ENCODE peak calls at places on chromosomes 1 and 21, in six cellular contexts. C is NCI-H1105 treated with DMSO at 0.1 percent for 48 hours; A is NB4; N is OCI-LY7; Y is tibial nerve; P is stimulated activated CD4-positive, alpha-beta T cell treated with anti-CD3 and anti-CD28 coated beads, Interleukin-15, amount 100 ng/mL, for 1 hour. D is an unnamed sample.

GRCh38 chr1:13583964-13584791 is 546 bp downstream of the PDPN start:
- DNase-seq in C (peak; percentile 54), Y (no peak), A (no peak), P (no peak), N (no peak), D (no peak)

GRCh38 chr21:22125581-22125980 is 1127.4 kb downstream of the NCAM2 start:
- DNase-seq in A (no peak), N (no peak), P (no peak), C (no peak), Y (no peak), D (no peak)

GRCh38 chr1:41576206-41576605 is 91.7 kb upstream of the EDN2 start:
- DNase-seq in P (no peak), C (no peak), N (no peak), A (no peak), Y (no peak), D (no peak)

GRCh38 chr21:46517361-46517760 is 58.7 kb downstream of the DIP2A start:
- DNase-seq in N (no peak), A (no peak), C (no peak), P (no peak), Y (no peak), D (no peak)

GRCh38 chr1:171113377-171113776 is 22.7 kb downstream of the FMO3 start:
- DNase-seq in A (no peak), C (no peak), N (no peak), P (no peak), Y (no peak), D (no peak)

GRCh38 chr1:245338485-245338877 is 183.7 kb downstream of the KIF26B start:
- DNase-seq in N (no peak), A (peak; percentile 7), C (no peak), P (no peak), Y (no peak), D (no peak)

GRCh38 chr1:226378071-226378470 is 29.8 kb downstream of the PARP1 start:
- DNase-seq in Y (no peak), N (no peak), C (no peak), P (no peak), A (no peak), D (no peak)

GRCh38 chr1:160411963-160412362 is 11.6 kb downstream of the VANGL2 start:
- DNase-seq in C (no peak), Y (no peak), A (no peak), N (no peak), P (no peak), D (no peak)

GRCh38 chr1:237112663-237113062 is 70.7 kb downstream of the RYR2 start:
- DNase-seq in N (no peak), P (no peak), C (no peak), Y (no peak), A (no peak), D (no peak)

GRCh38 chr1:209593747-209594146 is 10.2 kb downstream of the CAMK1G start:
- DNase-seq in N (no peak), C (no peak), Y (no peak), A (no peak), P (no peak), D (no peak)

GRCh38 chr21:14569868-14570267 is 23.8 kb upstream of the SAMSN1 start:
- DNase-seq in A (no peak), C (no peak), Y (no peak), P (no peak), N (no peak), D (no peak)

GRCh38 chr1:116820362-116820761 is 66.1 kb downstream of the CD2 start:
- DNase-seq in P (no peak), C (peak; percentile 88), A (no peak), Y (no peak), N (no peak), D (no peak)

GRCh38 chr1:159821171-159821867 is 5.4 kb upstream of the SLAMF8 start:
- DNase-seq in N (peak; percentile 38), P (no peak), Y (no peak), C (no peak), A (peak; percentile 42), D (no peak)

GRCh38 chr1:39609618-39610331 is 29.7 kb downstream of the HEYL start:
- DNase-seq in N (peak; percentile 58), A (peak; percentile 71), C (no peak), Y (peak; percentile 24), P (peak; percentile 64), D (peak; percentile 72)

GRCh38 chr1:96703186-96703585 is 18.4 kb upstream of the PTBP2 start:
- DNase-seq in N (no peak), A (no peak), Y (no peak), P (no peak), C (no peak), D (no peak)

GRCh38 chr21:28767523-28767922 is 225.2 kb downstream of the LTN1 start:
- DNase-seq in C (no peak), N (no peak), Y (no peak), P (no peak), A (no peak), D (no peak)

GRCh38 chr1:36846366-36846765 is 187.9 kb downstream of the GRIK3 start:
- DNase-seq in P (no peak), N (no peak), A (no peak), C (no peak), Y (no peak), D (no peak)

GRCh38 chr1:234607091-234608025 is 2.6 kb downstream of the IRF2BP2 start:
- DNase-seq in Y (no peak), C (peak; percentile 14), N (no peak), A (peak; percentile 84), P (no peak), D (peak; percentile 65)

GRCh38 chr21:31220567-31220966 is 123.5 kb downstream of the TIAM1 start:
- DNase-seq in N (no peak), Y (no peak), P (no peak), C (peak; percentile 73), A (peak; percentile 24), D (no peak)

GRCh38 chr1:118075116-118075515 is 109.9 kb downstream of the SPAG17 start:
- DNase-seq in A (no peak), N (no peak), P (no peak), Y (no peak), C (peak; percentile 2), D (no peak)

GRCh38 chr1:171841931-171842723 is 829 bp downstream of the DNM3 start:
- DNase-seq in A (no peak), C (peak; percentile 12), N (no peak), P (no peak), Y (no peak), D (peak; percentile 16)

GRCh38 chr1:190124068-190124467 is 353.6 kb downstream of the BRINP3 start:
- DNase-seq in N (no peak), Y (no peak), A (no peak), C (no peak), P (no peak), D (no peak)

GRCh38 chr1:110684476-110684875 is 9.7 kb upstream of the KCNA3 start:
- DNase-seq in N (no peak), C (no peak), P (no peak), A (no peak), Y (no peak), D (no peak)

GRCh38 chr1:14662116-14662515 is 63.6 kb downstream of the KAZN start:
- DNase-seq in C (no peak), N (no peak), Y (no peak), A (no peak), P (no peak), D (no peak)

GRCh38 chr1:115813735-115814134 is 27.2 kb downstream of the NHLH2 start:
- DNase-seq in N (no peak), P (no peak), A (peak; percentile 21), C (no peak), Y (no peak), D (no peak)

GRCh38 chr1:201885531-201886075 is 3.1 kb upstream of the SHISA4 start:
- DNase-seq in A (no peak), N (no peak), Y (no peak), C (no peak), P (no peak), D (no peak)